ENCODE peak calls at places on chromosomes 13 and 19, in nine cellular contexts. F is activated CD4-positive, alpha-beta T cell treated with anti-CD3 and anti-CD28 coated beads, Interleukin-2, amount 10 ng/mL, durations not matched to agents 7 days and 5 days; Z is tibial nerve; Y is stimulated activated CD8-positive, alpha-beta memory T cell treated with anti-CD3 and anti-CD28 coated beads, Interleukin-7, amount 100 ng/mL, for 4 hours; M is fibroblast of lung; X is AG10803; R is WERI-Rb-1; H is CD8-positive, alpha-beta memory T cell; Q is mammary epithelial cell. L is an unnamed sample.

GRCh38 chr19:33186431-33186830 is 7.7 kb upstream of the LRP3 start:
- DNase-seq in F (no peak), Z (no peak), Y (no peak), M (no peak), X (no peak), R (no peak), H (no peak), Q (no peak), L (peak; percentile 39)

GRCh38 chr19:11984986-11985385 is 20.1 kb downstream of the ZNF763 start:
- DNase-seq in F (no peak), Z (no peak), Y (no peak), M (no peak), X (no peak), R (peak; percentile 52), H (no peak), Q (no peak), L (no peak)

GRCh38 chr19:3466630-3467029 is 13.7 kb downstream of the SMIM24 start:
- DNase-seq in F (no peak), Z (no peak), Y (no peak), M (peak; percentile 18), X (no peak), R (no peak), H (no peak), Q (no peak), L (peak; percentile 97)

GRCh38 chr13:75418997-75419396 is 63.0 kb downstream of the TBC1D4 start:
- DNase-seq in F (no peak), Z (no peak), Y (no peak), M (peak; percentile 62), X (peak; percentile 51), R (no peak), H (no peak), Q (no peak), L (no peak)

GRCh38 chr13:93341517-93341916 is 114.9 kb downstream of the GPC6 start:
- DNase-seq in F (no peak), Z (no peak), Y (no peak), M (no peak), X (no peak), R (no peak), H (no peak), Q (no peak), L (no peak)

GRCh38 chr19:34555447-34555846 is 73.9 kb downstream of the WTIP start:
- DNase-seq in F (no peak), Z (no peak), Y (no peak), M (peak; percentile 1), X (peak; percentile 3), R (peak; percentile 43), H (no peak), Q (peak; percentile 9), L (no peak)

GRCh38 chr13:35179494-35179893 is 237.4 kb downstream of the NBEA start:
- DNase-seq in F (no peak), Z (no peak), Y (no peak), M (no peak), X (peak; percentile 90), R (no peak), H (no peak), Q (peak; percentile 26), L (no peak)

GRCh38 chr13:73401769-73402168 is 343.0 kb downstream of the KLF5 start:
- DNase-seq in F (no peak), Z (no peak), Y (no peak), M (no peak), X (no peak), R (no peak), H (no peak), Q (no peak), L (no peak)

GRCh38 chr19:3771033-3771905 is 759 bp downstream of the RAX2 start:
- DNase-seq in F (no peak), Z (no peak), Y (no peak), M (no peak), X (no peak), R (no peak), H (no peak), Q (no peak), L (no peak)

GRCh38 chr13:73934215-73934623 is 200.0 kb downstream of the KLF12 start:
- DNase-seq in F (no peak), Z (no peak), Y (no peak), M (no peak), X (no peak), R (no peak), H (no peak), Q (no peak), L (no peak)

GRCh38 chr19:33403221-33403972 is 29.9 kb downstream of the CEBPG start:
- DNase-seq in F (no peak), Z (peak; percentile 7), Y (no peak), M (peak; percentile 47), X (no peak), R (no peak), H (no peak), Q (no peak), L (peak; percentile 18)

GRCh38 chr19:19185853-19186728 is 5.9 kb downstream of the BORCS8 start:
- DNase-seq in F (peak; percentile 74), Z (no peak), Y (peak; percentile 34), M (peak; percentile 23), X (peak; percentile 16), R (peak; percentile 88), H (peak; percentile 50), Q (peak; percentile 25), L (no peak)

GRCh38 chr19:55600336-55601028 is 394 bp downstream of the ZNF524 start:
- DNase-seq in F (no peak), Z (no peak), Y (peak; percentile 38), M (no peak), X (no peak), R (peak; percentile 88), H (no peak), Q (peak; percentile 16), L (no peak)

GRCh38 chr19:5822181-5822844 is 17.2 kb downstream of the FUT6 start:
- DNase-seq in F (no peak), Z (no peak), Y (no peak), M (no peak), X (no peak), R (no peak), H (no peak), Q (no peak), L (no peak)

GRCh38 chr13:82356667-82357066 is 1525.6 kb downstream of the SLITRK1 start:
- DNase-seq in F (no peak), Z (no peak), Y (no peak), M (peak; percentile 55), X (peak; percentile 0), R (no peak), H (no peak), Q (no peak), L (no peak)

GRCh38 chr19:7509625-7510024 is 6.3 kb upstream of the ZNF358 start:
- DNase-seq in F (peak; percentile 45), Z (no peak), Y (no peak), M (no peak), X (no peak), R (no peak), H (no peak), Q (no peak), L (no peak)

GRCh38 chr19:34232566-34233481 is 21.5 kb upstream of the GARRE1 start:
- DNase-seq in F (peak; percentile 22), Z (no peak), Y (no peak), M (peak; percentile 88), X (peak; percentile 94), R (peak; percentile 53), H (no peak), Q (peak; percentile 96), L (peak; percentile 67)

GRCh38 chr19:42473686-42474085 is 30.9 kb upstream of the CXCL17 start:
- DNase-seq in F (no peak), Z (no peak), Y (no peak), M (no peak), X (no peak), R (no peak), H (no peak), Q (no peak), L (no peak)

GRCh38 chr13:81393110-81393509 is 1052.2 kb upstream of the SPRY2 start:
- DNase-seq in F (no peak), Z (no peak), Y (no peak), M (no peak), X (no peak), R (no peak), H (no peak), Q (no peak), L (no peak)

GRCh38 chr19:24046550-24046949 is 40.4 kb upstream of the ZNF254 start:
- DNase-seq in F (no peak), Z (no peak), Y (no peak), M (no peak), X (no peak), R (no peak), H (no peak), Q (no peak), L (no peak)

GRCh38 chr19:18612772-18613588 is at the start of gene TMEM59L:
- DNase-seq in F (peak; percentile 36), Z (no peak), Y (no peak), M (no peak), X (no peak), R (no peak), H (peak; percentile 47), Q (no peak), L (no peak)

GRCh38 chr19:13122275-13122878 is 4.3 kb downstream of the NACC1 start:
- DNase-seq in F (no peak), Z (no peak), Y (no peak), M (no peak), X (no peak), R (peak; percentile 56), H (no peak), Q (no peak), L (no peak)

GRCh38 chr13:110236431-110236830 is 70.5 kb downstream of the COL4A1 start:
- DNase-seq in F (no peak), Z (no peak), Y (no peak), M (no peak), X (no peak), R (no peak), H (no peak), Q (no peak), L (no peak)

GRCh38 chr19:13839193-13839937 is 37.6 kb upstream of the NANOS3 start:
- DNase-seq in F (peak; percentile 85), Z (peak; percentile 84), Y (peak; percentile 90), M (peak; percentile 72), X (peak; percentile 83), R (no peak), H (peak; percentile 80), Q (peak; percentile 83), L (peak; percentile 93)

GRCh38 chr13:114032121-114032799 is 58.4 kb upstream of the C13orf46 start:
- DNase-seq in F (no peak), Z (no peak), Y (no peak), M (peak; percentile 77), X (peak; percentile 78), R (no peak), H (no peak), Q (no peak), L (no peak)

GRCh38 chr13:44309771-44310767 is 63.6 kb upstream of the SERP2 start:
- DNase-seq in F (no peak), Z (no peak), Y (no peak), M (peak; percentile 70), X (no peak), R (no peak), H (no peak), Q (no peak), L (no peak)

GRCh38 chr13:76991796-76992547 is at the start of gene CLN5:
- DNase-seq in F (peak; percentile 95), Z (peak; percentile 86), Y (peak; percentile 84), M (peak; percentile 92), X (peak; percentile 92), R (peak; percentile 87), H (peak; percentile 94), Q (peak; percentile 91), L (peak; percentile 92)

GRCh38 chr13:98311200-98311548 is 134.1 kb upstream of the RNF113B start:
- DNase-seq in F (no peak), Z (no peak), Y (no peak), M (no peak), X (no peak), R (no peak), H (no peak), Q (no peak), L (no peak)

GRCh38 chr13:24693862-24694471 is 13.8 kb downstream of the ATP12A start:
- DNase-seq in F (peak; percentile 57), Z (no peak), Y (no peak), M (peak; percentile 67), X (peak; percentile 31), R (peak; percentile 92), H (no peak), Q (peak; percentile 47), L (no peak)

GRCh38 chr19:38389101-38389925 is 816 bp downstream of the SPRED3 start:
- DNase-seq in F (no peak), Z (no peak), Y (no peak), M (peak; percentile 75), X (peak; percentile 69), R (peak; percentile 36), H (no peak), Q (peak; percentile 66), L (no peak)

GRCh38 chr13:34926513-34926912 is 15.6 kb upstream of the NBEA start:
- DNase-seq in F (no peak), Z (no peak), Y (no peak), M (peak; percentile 67), X (peak; percentile 50), R (no peak), H (no peak), Q (peak; percentile 51), L (no peak)

L was measured in tibial artery.